ENCODE peak calls at places on chromosomes 16 and 17, in nine cellular contexts. F, I, K, R, X, Q, H, Y and N are unnamed samples. For H3K36me3, the result is how much of the 10 kb centered on the place peaks cover.

GRCh38 chr17:77414811-77415400 is 274.1 kb downstream of the SEC14L1 start:
- DNase-seq in F (no peak), I (no peak), K (no peak), R (no peak), X (no peak), Q (no peak), H (no peak), Y (no peak), N (no peak)

GRCh38 chr17:68567035-68567434 is 34.1 kb downstream of the FAM20A start:
- DNase-seq in F (no peak), I (no peak), K (no peak), R (no peak), X (no peak), Q (no peak), H (no peak), Y (no peak), N (no peak)

GRCh38 chr16:1687427-1688316 is 9.6 kb downstream of the JPT2 start:
- DNase-seq in F (no peak), I (no peak), K (no peak), R (no peak), X (no peak), Q (no peak), H (no peak), Y (no peak), N (no peak)

GRCh38 chr16:23914935-23915549 is 79.3 kb downstream of the PRKCB start:
- DNase-seq in F (no peak), I (no peak), K (no peak), R (no peak), X (no peak), Q (no peak), H (no peak), Y (no peak), N (no peak)

GRCh38 chr16:70646260-70647241 is at the start of gene IL34:
- DNase-seq in F (no peak), I (no peak), K (no peak), R (no peak), X (peak), Q (peak), H (no peak), Y (no peak), N (no peak)

GRCh38 chr16:2043980-2044451 is 3.6 kb downstream of the NTHL1 start:
- DNase-seq in F (peak), I (no peak), K (peak), R (peak), X (no peak), Q (no peak), H (no peak), Y (no peak), N (no peak)

GRCh38 chr17:12665263-12666210 is at the start of gene MYOCD:
- DNase-seq in F (peak), I (no peak), K (peak), R (peak), X (peak), Q (peak), H (no peak), Y (no peak), N (peak)

GRCh38 chr17:55366020-55366481 is 55.6 kb downstream of the MMD start:
- DNase-seq in F (no peak), I (no peak), K (no peak), R (no peak), X (no peak), Q (peak), H (no peak), Y (no peak), N (no peak)

GRCh38 chr17:50661795-50662391 is 27.2 kb downstream of the ABCC3 start:
- DNase-seq in F (no peak), I (peak), K (peak), R (no peak), X (no peak), Q (peak), H (peak), Y (no peak), N (no peak)

GRCh38 chr17:8837438-8838075 is 29.9 kb downstream of the PIK3R6 start:
- DNase-seq in F (no peak), I (no peak), K (no peak), R (peak), X (no peak), Q (no peak), H (no peak), Y (no peak), N (no peak)

GRCh38 chr17:45740553-45741330 is 43.4 kb upstream of the CRHR1 start:
- DNase-seq in F (no peak), I (peak), K (no peak), R (peak), X (no peak), Q (peak), H (no peak), Y (no peak), N (no peak)

GRCh38 chr17:70956731-70957130 is 787.4 kb downstream of the KCNJ2 start:
- DNase-seq in F (no peak), I (no peak), K (no peak), R (no peak), X (no peak), Q (no peak), H (no peak), Y (no peak), N (no peak)

GRCh38 chr16:15960124-15960971 is 10.9 kb downstream of the ABCC1 start:
- DNase-seq in F (no peak), I (no peak), K (no peak), R (no peak), X (no peak), Q (no peak), H (no peak), Y (no peak), N (no peak)

GRCh38 chr16:48105456-48105855 is 50.3 kb downstream of the ABCC12 start:
- DNase-seq in F (no peak), I (no peak), K (no peak), R (no peak), X (no peak), Q (no peak), H (no peak), Y (no peak), N (no peak)

GRCh38 chr17:48052956-48053757 is 5.0 kb downstream of the NFE2L1 start:
- DNase-seq in F (peak), I (no peak), K (peak), R (peak), X (peak), Q (peak), H (peak), Y (no peak), N (no peak)

GRCh38 chr16:82156761-82157654 is 13.0 kb downstream of the MPHOSPH6 start:
- DNase-seq in F (no peak), I (no peak), K (no peak), R (no peak), X (no peak), Q (no peak), H (no peak), Y (no peak), N (no peak)

GRCh38 chr17:82048571-82048971 is 3.0 kb downstream of the RFNG start:
- DNase-seq in F (peak), I (no peak), K (no peak), R (no peak), X (no peak), Q (no peak), H (no peak), Y (no peak), N (peak)

GRCh38 chr17:50184611-50185398 is 16.6 kb downstream of the COL1A1 start:
- DNase-seq in F (no peak), I (no peak), K (peak), R (no peak), X (peak), Q (no peak), H (no peak), Y (no peak), N (no peak)

GRCh38 chr16:46830417-46830901 is 521 bp downstream of the C16orf87 start:
- DNase-seq in F (peak), I (no peak), K (peak), R (peak), X (no peak), Q (no peak), H (peak), Y (no peak), N (no peak)

GRCh38 chr16:18024566-18024965 is 312.0 kb downstream of the NPIPA8 start:
- DNase-seq in F (no peak), I (no peak), K (no peak), R (no peak), X (no peak), Q (no peak), H (no peak), Y (no peak), N (no peak)

DNA sequence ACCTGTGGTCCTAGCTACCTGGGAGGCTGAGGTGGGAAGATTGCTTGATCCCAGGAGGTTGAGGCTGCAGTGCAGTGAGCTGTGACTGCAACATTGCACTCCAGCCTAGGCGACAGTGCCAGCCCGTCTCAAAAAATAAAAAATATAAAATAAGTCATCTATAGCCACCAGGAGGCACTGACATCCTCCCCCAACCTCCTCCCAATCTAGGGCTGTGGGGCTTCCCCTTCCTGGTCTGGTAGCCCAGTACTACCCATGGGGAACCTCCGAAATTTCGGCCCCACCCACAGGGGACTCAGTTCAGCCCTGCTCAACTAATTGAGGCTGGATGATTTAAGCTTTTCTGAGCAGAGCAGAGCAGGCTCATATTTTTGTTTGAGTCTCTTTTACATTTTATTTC is 3.2 kb downstream of the ZSCAN10 start:
- DNase-seq in F (no peak), I (no peak), K (peak), R (peak), X (no peak), Q (peak), H (no peak), Y (no peak), N (peak)
- TF ChIP-seq CTCF in F (peak), I (no peak), K (peak), R (no peak), X (no peak), Q (peak), H (no peak), Y (peak), N (peak)

GRCh38 chr16:296806-297510 is 14.0 kb downstream of the PDIA2 start:
- DNase-seq in F (peak), I (no peak), K (no peak), R (no peak), X (no peak), Q (no peak), H (no peak), Y (no peak), N (no peak)
- H3K36me3 ChIP-seq in F (under half), I (under half), K (under half), R (half or more), X (under half), Q (under half), H (under half), Y (under half), N (under half)

GRCh38 chr16:85056211-85056748 is 28.7 kb downstream of the KIAA0513 start:
- DNase-seq in F (no peak), I (no peak), K (no peak), R (no peak), X (no peak), Q (peak), H (no peak), Y (no peak), N (no peak)
- TF ChIP-seq CTCF in F (peak), I (no peak), K (no peak), R (peak), X (no peak), Q (peak), H (no peak), Y (peak), N (peak)

GRCh38 chr16:4699030-4699556 is 5.7 kb downstream of the NUDT16L1 start:
- DNase-seq in F (no peak), I (no peak), K (no peak), R (no peak), X (no peak), Q (no peak), H (no peak), Y (no peak), N (no peak)

GRCh38 chr16:4700997-4701743 is 7.8 kb downstream of the NUDT16L1 start:
- DNase-seq in F (no peak), I (no peak), K (peak), R (peak), X (no peak), Q (no peak), H (peak), Y (no peak), N (no peak)

GRCh38 chr16:4701791-4702465 is 8.6 kb downstream of the NUDT16L1 start:
- DNase-seq in F (no peak), I (no peak), K (no peak), R (no peak), X (no peak), Q (no peak), H (no peak), Y (no peak), N (no peak)

GRCh38 chr16:4702466-4702808 is 9.1 kb downstream of the NUDT16L1 start:
- DNase-seq in F (no peak), I (no peak), K (no peak), R (no peak), X (no peak), Q (no peak), H (no peak), Y (no peak), N (no peak)

DNA sequence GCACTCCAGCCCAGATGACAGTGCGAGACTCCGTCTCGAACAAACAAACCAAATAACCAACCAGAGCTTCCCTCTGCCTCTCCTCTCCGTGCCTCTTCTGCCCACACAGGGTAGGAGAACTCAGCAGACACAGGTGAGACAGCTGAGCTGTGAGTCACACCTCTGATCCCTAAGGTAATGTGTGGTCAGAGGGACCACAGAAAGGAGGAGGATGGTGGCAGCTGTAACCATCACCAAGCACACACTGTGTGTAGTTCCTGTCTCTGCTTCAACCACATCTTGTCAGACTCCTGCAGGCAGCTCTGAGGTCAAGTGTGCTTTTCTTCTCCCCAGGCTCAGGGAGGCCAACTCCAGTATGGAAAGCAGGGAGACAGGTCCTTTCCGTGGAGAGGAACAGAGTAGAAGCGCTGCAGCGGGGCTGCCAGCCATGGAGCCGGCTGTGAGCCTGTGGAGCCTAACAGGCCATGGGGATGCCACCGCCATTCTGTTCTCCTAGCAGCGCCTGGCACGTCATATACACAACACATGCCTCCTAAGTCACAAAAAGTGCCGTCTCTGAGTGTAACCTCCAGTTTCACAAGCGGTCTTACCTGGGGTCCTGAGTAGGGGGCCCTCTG is 7.1 kb downstream of the NUDT16L1 start:
- DNase-seq in F (no peak), I (no peak), K (no peak), R (no peak), X (no peak), Q (no peak), H (no peak), Y (no peak), N (no peak)
- H3K36me3 ChIP-seq in F (half or more), I (under half), K (under half), R (half or more), X (under half), Q (under half), H (under half), Y (under half), N (under half)

GRCh38 chr16:30944352-30944751 is 4.5 kb upstream of the ORAI3 start:
- DNase-seq in F (no peak), I (no peak), K (no peak), R (no peak), X (no peak), Q (no peak), H (no peak), Y (no peak), N (no peak)

GRCh38 chr16:30942421-30942796 is 6.5 kb upstream of the ORAI3 start:
- DNase-seq in F (no peak), I (no peak), K (no peak), R (no peak), X (no peak), Q (no peak), H (no peak), Y (no peak), N (no peak)

GRCh38 chr16:30937692-30938091 is 11.2 kb upstream of the ORAI3 start:
- DNase-seq in F (no peak), I (no peak), K (no peak), R (no peak), X (no peak), Q (no peak), H (no peak), Y (no peak), N (no peak)

GRCh38 chr16:30946671-30947532 is 2.0 kb upstream of the ORAI3 start:
- DNase-seq in F (peak), I (no peak), K (no peak), R (no peak), X (peak), Q (no peak), H (no peak), Y (no peak), N (no peak)

GRCh38 chr16:30941600-30942420 is 7.1 kb upstream of the ORAI3 start:
- DNase-seq in F (peak), I (peak), K (peak), R (peak), X (peak), Q (peak), H (peak), Y (no peak), N (peak)
- TF ChIP-seq CTCF in F (peak), I (peak), K (peak), R (peak), X (peak), Q (peak), H (peak), Y (peak), N (peak)

GRCh38 chr17:41633498-41634197 is 9.3 kb upstream of the KRT17 start:
- DNase-seq in F (no peak), I (no peak), K (no peak), R (no peak), X (no peak), Q (no peak), H (no peak), Y (no peak), N (no peak)

GRCh38 chr17:41638194-41638593 is 13.8 kb upstream of the KRT17 start:
- DNase-seq in F (no peak), I (no peak), K (no peak), R (no peak), X (no peak), Q (no peak), H (no peak), Y (no peak), N (no peak)

GRCh38 chr17:41634639-41635038 is 10.3 kb upstream of the KRT17 start:
- DNase-seq in F (no peak), I (no peak), K (no peak), R (no peak), X (no peak), Q (no peak), H (no peak), Y (no peak), N (no peak)

GRCh38 chr17:41635121-41636097 is 11.0 kb upstream of the KRT17 start:
- DNase-seq in F (no peak), I (no peak), K (no peak), R (peak), X (peak), Q (peak), H (peak), Y (no peak), N (no peak)

DNA sequence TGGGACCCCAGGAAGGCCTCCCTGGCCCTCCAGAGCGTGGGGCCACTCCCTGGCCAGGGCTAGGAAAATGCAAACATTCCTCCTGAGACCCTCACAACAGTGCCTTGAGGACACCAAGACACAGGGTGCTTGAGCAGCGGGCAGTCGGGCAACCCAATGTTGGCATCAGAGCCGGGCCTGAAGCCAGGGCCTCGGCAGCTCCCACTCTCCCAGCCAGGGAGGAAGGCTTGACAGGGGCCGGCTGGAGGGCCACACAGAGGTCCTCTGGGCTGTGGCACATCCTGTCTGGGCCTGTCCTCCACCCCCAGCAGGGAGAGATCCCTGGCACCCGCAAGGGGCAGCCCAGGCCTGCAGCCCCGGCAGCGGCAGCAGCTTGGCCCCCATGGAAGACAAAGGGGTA is 12.3 kb upstream of the KRT17 start:
- DNase-seq in F (no peak), I (no peak), K (no peak), R (no peak), X (no peak), Q (no peak), H (no peak), Y (no peak), N (no peak)
- H3K36me3 ChIP-seq in F (under half), I (under half), K (under half), R (under half), X (under half), Q (under half), H (under half), Y (under half), N (under half)

GRCh38 chr17:38559880-38560230 is 45.9 kb downstream of the SRCIN1 start:
- DNase-seq in F (no peak), I (no peak), K (no peak), R (no peak), X (no peak), Q (no peak), H (no peak), Y (no peak), N (no peak)
- TF ChIP-seq CTCF in F (no peak), I (no peak), K (no peak), R (no peak), X (no peak), Q (no peak), H (no peak), Y (no peak), N (no peak)

GRCh38 chr16:57761957-57762356 is 26.4 kb downstream of the KATNB1 start:
- DNase-seq in F (peak), I (no peak), K (no peak), R (no peak), X (no peak), Q (no peak), H (no peak), Y (no peak), N (no peak)
- H3K36me3 ChIP-seq in F (half or more), I (under half), K (under half), R (half or more), X (under half), Q (under half), H (under half), Y (under half), N (under half)

DNA sequence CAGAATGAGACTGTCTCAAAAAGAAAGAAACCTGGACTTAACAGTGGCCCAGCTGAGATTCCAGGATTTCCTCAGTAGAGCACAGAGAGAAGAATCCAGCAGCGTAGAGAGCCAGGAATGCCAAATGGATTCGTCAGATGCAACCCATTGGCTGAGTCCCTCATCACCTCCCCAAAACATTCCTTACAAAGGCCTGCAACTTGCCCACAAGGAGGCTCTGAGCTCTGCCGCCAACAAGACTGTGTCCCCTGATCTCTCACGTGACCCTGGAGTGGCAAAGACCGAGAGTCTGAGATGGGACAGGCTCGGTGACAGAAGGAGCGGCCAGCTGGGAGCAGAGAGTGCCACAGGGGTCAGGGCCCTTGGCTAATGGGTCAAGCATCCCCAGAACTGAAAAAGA is 6.9 kb upstream of the CHMP6 start:
- DNase-seq in F (peak), I (no peak), K (no peak), R (no peak), X (no peak), Q (no peak), H (no peak), Y (no peak), N (no peak)
- TF ChIP-seq CTCF in F (no peak), I (no peak), K (no peak), R (no peak), X (no peak), Q (no peak), H (no peak), Y (no peak), N (no peak)